ENCODE peak calls at places on chromosome 11, in ten cellular contexts. A is H9; C is ecto neural progenitor cell; O is activated T-helper 1 cell treated with anti-CD3 and anti-CD28 coated beads, Interleukin-12 subunit alpha, Interleukin-12 subunit beta, Interleukin-2, Interleukin-4 antibody, amounts not matched to agents 30 ng/mL and 10 ng/mL and 1 ng/mL, durations not matched to agents 14 hours and 24 hours and 36 hours; F is IMR-90; D is activated effector memory CD4-positive, alpha-beta T cell treated with anti-CD3 and anti-CD28 coated beads, Interleukin-2, amount 50 U/mL, for 16 hours; Y is activated naive CD8-positive, alpha-beta T cell treated with anti-CD3 and anti-CD28 coated beads for 36 hours; Q is substantia nigra; K is thoracic aorta; H is mesenchymal stem cell. G is an unnamed sample.

GRCh38 chr11:93783767-93784151 is 323 bp upstream of the MED17 start:
- DNase-seq in A (no peak), C (no peak), O (no peak), F (no peak), D (no peak), Y (no peak), Q (no peak), K (no peak), H (no peak), G (no peak)

GRCh38 chr11:46537851-46538295 is 56.0 kb downstream of the AMBRA1 start:
- DNase-seq in A (peak; percentile 92), C (peak; percentile 74), O (peak; percentile 47), F (peak; percentile 78), D (peak; percentile 82), Y (peak; percentile 54), Q (peak; percentile 62), K (no peak), H (peak; percentile 83), G (peak; percentile 68)

GRCh38 chr11:102800774-102801173 is 2.8 kb upstream of the MMP1 start:
- DNase-seq in A (no peak), C (no peak), O (no peak), F (no peak), D (no peak), Y (no peak), Q (no peak), K (no peak), H (peak; percentile 32), G (peak; percentile 35)

GRCh38 chr11:122023614-122024250 is 92.3 kb downstream of the BLID start:
- DNase-seq in A (no peak), C (no peak), O (no peak), F (no peak), D (no peak), Y (no peak), Q (no peak), K (no peak), H (no peak), G (peak; percentile 41)

GRCh38 chr11:35050596-35050995 is 88.4 kb upstream of the CD44 start:
- DNase-seq in A (no peak), C (no peak), O (no peak), F (no peak), D (no peak), Y (no peak), Q (no peak), K (no peak), H (peak; percentile 36), G (no peak)

GRCh38 chr11:125289419-125290088 is 125.0 kb downstream of the PKNOX2 start:
- DNase-seq in A (no peak), C (no peak), O (no peak), F (no peak), D (no peak), Y (no peak), Q (no peak), K (no peak), H (no peak), G (no peak)

GRCh38 chr11:62340269-62340901 is 3.1 kb downstream of the ASRGL1 start:
- DNase-seq in A (peak; percentile 62), C (peak; percentile 55), O (peak; percentile 34), F (peak; percentile 45), D (peak; percentile 82), Y (peak; percentile 44), Q (peak; percentile 69), K (no peak), H (peak; percentile 61), G (peak; percentile 46)

GRCh38 chr11:10908215-10908990 is 50.5 kb upstream of the ZBED5 start:
- DNase-seq in A (peak; percentile 59), C (no peak), O (no peak), F (peak; percentile 93), D (no peak), Y (no peak), Q (peak; percentile 4), K (no peak), H (peak; percentile 75), G (peak; percentile 86)

GRCh38 chr11:104795511-104796213 is 102.6 kb downstream of the CASP12 start:
- DNase-seq in A (no peak), C (no peak), O (no peak), F (no peak), D (no peak), Y (no peak), Q (no peak), K (no peak), H (no peak), G (no peak)

GRCh38 chr11:47979378-47980092 is 824 bp upstream of the PTPRJ start:
- DNase-seq in A (peak; percentile 75), C (no peak), O (no peak), F (no peak), D (no peak), Y (no peak), Q (no peak), K (no peak), H (peak; percentile 26), G (no peak)

GRCh38 chr11:19768815-19769214 is 56.2 kb downstream of the NAV2 start:
- DNase-seq in A (no peak), C (no peak), O (no peak), F (no peak), D (no peak), Y (no peak), Q (peak; percentile 11), K (no peak), H (no peak), G (no peak)

GRCh38 chr11:85483861-85484260 is 143.3 kb downstream of the DLG2 start:
- DNase-seq in A (no peak), C (no peak), O (no peak), F (peak; percentile 27), D (no peak), Y (no peak), Q (no peak), K (no peak), H (no peak), G (peak; percentile 24)

GRCh38 chr11:44727373-44728084 is 767 bp downstream of the TSPAN18 start:
- DNase-seq in A (peak; percentile 87), C (peak; percentile 94), O (peak; percentile 72), F (peak; percentile 65), D (peak; percentile 93), Y (peak; percentile 84), Q (peak; percentile 87), K (peak; percentile 30), H (peak; percentile 74), G (peak; percentile 35)

GRCh38 chr11:11407065-11407737 is 54.2 kb upstream of the CSNK2A3 start:
- DNase-seq in A (no peak), C (no peak), O (no peak), F (no peak), D (no peak), Y (no peak), Q (peak; percentile 46), K (no peak), H (peak; percentile 40), G (peak; percentile 4)